ENCODE peak calls at places on chromosomes 1 and 21, in eight cellular contexts. N is RWPE1; W is CD4-positive, CD25-positive, alpha-beta regulatory T cell; P is sigmoid colon; F is breast epithelium; Y is thyroid gland; H is heart left ventricle; V is uterus. S is an unnamed sample.

GRCh38 chr1:181485276-181486097 is 2.2 kb downstream of the CACNA1E start:
- DNase-seq in F (no peak), Y (peak), N (peak), P (no peak), H (no peak), W (peak), V (no peak), S (peak)

GRCh38 chr1:213988639-213989070 is 882 bp downstream of the PROX1 start:
- DNase-seq in N (peak), V (no peak), P (no peak), W (no peak), Y (peak), H (no peak), F (no peak), S (no peak)

GRCh38 chr1:41870076-41870562 is 48.6 kb downstream of the HIVEP3 start:
- DNase-seq in H (no peak), W (no peak), V (no peak), P (no peak), F (no peak), Y (no peak), N (peak), S (no peak)

GRCh38 chr1:9106286-9106685 is 22.6 kb downstream of the GPR157 start:
- DNase-seq in P (peak), N (no peak), W (no peak), Y (no peak), H (no peak), V (no peak), F (no peak), S (no peak)

GRCh38 chr1:67785847-67786753 is 47.2 kb downstream of the GNG12 start:
- DNase-seq in V (no peak), P (no peak), F (no peak), Y (no peak), N (no peak), W (no peak), H (no peak), S (no peak)

GRCh38 chr1:56414728-56415224 is 164.6 kb downstream of the PLPP3 start:
- DNase-seq in F (no peak), N (peak), P (no peak), Y (no peak), H (no peak), W (no peak), V (no peak), S (no peak)

GRCh38 chr1:149849947-149850360 is 49.4 kb upstream of the BOLA1 start:
- DNase-seq in Y (peak), P (no peak), N (no peak), F (no peak), V (no peak), W (peak), H (no peak), S (no peak)

GRCh38 chr1:226542623-226543103 is 5.9 kb upstream of the STUM start:
- DNase-seq in F (no peak), V (peak), P (peak), H (peak), Y (peak), W (no peak), N (no peak), S (no peak)

GRCh38 chr1:58290685-58291372 is 255.7 kb downstream of the OMA1 start:
- DNase-seq in P (no peak), H (no peak), W (peak), N (peak), V (no peak), F (no peak), Y (peak), S (no peak)

GRCh38 chr1:214941061-214941460 is 141.5 kb upstream of the KCNK2 start:
- DNase-seq in Y (no peak), V (no peak), N (no peak), H (no peak), F (no peak), P (no peak), W (no peak), S (no peak)

GRCh38 chr1:33335020-33335419 is 14.1 kb upstream of the A3GALT2 start:
- DNase-seq in W (no peak), F (no peak), H (no peak), N (no peak), Y (no peak), P (no peak), V (no peak), S (no peak)

GRCh38 chr1:53535846-53536245 is 76.6 kb downstream of the DMRTB1 start:
- DNase-seq in H (no peak), P (no peak), V (no peak), N (no peak), W (no peak), Y (no peak), F (no peak), S (no peak)

GRCh38 chr21:38859852-38860251 is 54.1 kb downstream of the ETS2 start:
- DNase-seq in H (no peak), V (no peak), P (no peak), N (peak), W (no peak), Y (no peak), F (no peak), S (no peak)

GRCh38 chr1:235136111-235136510 is 7.5 kb upstream of the TOMM20 start:
- DNase-seq in H (no peak), V (no peak), W (no peak), Y (no peak), P (no peak), N (no peak), F (no peak), S (no peak)

GRCh38 chr1:209062863-209063262 is 520.7 kb upstream of the CAMK1G start:
- DNase-seq in Y (no peak), F (no peak), V (no peak), H (no peak), N (no peak), P (no peak), W (no peak), S (no peak)

GRCh38 chr1:36572142-36572715 is 89.5 kb upstream of the CSF3R start:
- DNase-seq in N (no peak), H (no peak), F (no peak), Y (no peak), V (no peak), W (no peak), P (no peak), S (no peak)

GRCh38 chr1:89739013-89739843 is 81.6 kb upstream of the LRRC8D start:
- DNase-seq in Y (no peak), N (peak), V (no peak), P (no peak), F (no peak), W (peak), H (peak), S (no peak)

GRCh38 chr21:40714516-40714915 is 132.4 kb downstream of the DSCAM start:
- DNase-seq in F (no peak), V (no peak), N (no peak), P (no peak), Y (no peak), W (no peak), H (no peak), S (no peak)

GRCh38 chr1:42820813-42821212 is 3.6 kb upstream of the SVBP start:
- DNase-seq in F (no peak), N (no peak), W (no peak), V (no peak), Y (no peak), P (no peak), H (no peak), S (no peak)

GRCh38 chr1:67646145-67647035 is 38.6 kb upstream of the GADD45A start:
- DNase-seq in Y (peak), N (no peak), V (peak), H (peak), P (no peak), F (no peak), W (no peak), S (no peak)

GRCh38 chr1:177432897-177433296 is 262.1 kb downstream of the BRINP2 start:
- DNase-seq in N (no peak), H (no peak), V (no peak), W (no peak), Y (no peak), F (no peak), P (no peak), S (no peak)

GRCh38 chr1:225923381-225923691 is 714 bp downstream of the PYCR2 start:
- DNase-seq in H (no peak), Y (no peak), P (no peak), V (no peak), W (no peak), N (no peak), F (no peak), S (no peak)

GRCh38 chr21:45228171-45228641 is 59.5 kb downstream of the POFUT2 start:
- DNase-seq in Y (no peak), P (peak), F (no peak), W (peak), N (peak), H (no peak), V (no peak), S (peak)

GRCh38 chr1:207868252-207868768 is 42.6 kb downstream of the CD34 start:
- DNase-seq in Y (peak), N (peak), F (peak), P (peak), W (peak), H (peak), V (peak), S (peak)

GRCh38 chr21:33014331-33014730 is 11.4 kb upstream of the OLIG2 start:
- DNase-seq in F (no peak), P (no peak), Y (no peak), V (no peak), W (no peak), H (no peak), N (no peak), S (no peak)

GRCh38 chr1:110829955-110830553 is 42.9 kb upstream of the CD53 start:
- DNase-seq in N (peak), W (peak), V (no peak), P (no peak), F (no peak), H (no peak), Y (no peak), S (no peak)

GRCh38 chr1:10514490-10515235 is 39.9 kb downstream of the PEX14 start:
- DNase-seq in F (no peak), Y (peak), W (peak), V (no peak), P (no peak), N (peak), H (no peak), S (no peak)

GRCh38 chr1:66506393-66506687 is 27.6 kb upstream of the SGIP1 start:
- DNase-seq in V (no peak), N (no peak), H (no peak), P (no peak), W (no peak), Y (no peak), F (no peak), S (no peak)

GRCh38 chr1:220817907-220818306 is 31.2 kb downstream of the MTARC1 start:
- DNase-seq in F (no peak), H (no peak), W (no peak), Y (no peak), P (peak), N (no peak), V (peak), S (no peak)

GRCh38 chr1:16082283-16083038 is 9.0 kb upstream of the FAM131C start:
- DNase-seq in N (peak), F (no peak), P (no peak), H (peak), V (peak), Y (peak), W (peak), S (no peak)

GRCh38 chr21:28745131-28746055 is 247.3 kb downstream of the LTN1 start:
- DNase-seq in Y (peak), N (peak), F (peak), P (peak), W (peak), H (peak), V (peak), S (peak)

GRCh38 chr1:119686661-119687060 is 25.1 kb upstream of the PHGDH start:
- DNase-seq in F (peak), Y (peak), H (no peak), V (no peak), W (no peak), P (no peak), N (peak), S (no peak)

GRCh38 chr1:84259376-84259775 is 42.1 kb upstream of the SAMD13 start:
- DNase-seq in F (no peak), W (no peak), V (no peak), Y (no peak), P (no peak), N (no peak), H (no peak), S (no peak)

DNA sequence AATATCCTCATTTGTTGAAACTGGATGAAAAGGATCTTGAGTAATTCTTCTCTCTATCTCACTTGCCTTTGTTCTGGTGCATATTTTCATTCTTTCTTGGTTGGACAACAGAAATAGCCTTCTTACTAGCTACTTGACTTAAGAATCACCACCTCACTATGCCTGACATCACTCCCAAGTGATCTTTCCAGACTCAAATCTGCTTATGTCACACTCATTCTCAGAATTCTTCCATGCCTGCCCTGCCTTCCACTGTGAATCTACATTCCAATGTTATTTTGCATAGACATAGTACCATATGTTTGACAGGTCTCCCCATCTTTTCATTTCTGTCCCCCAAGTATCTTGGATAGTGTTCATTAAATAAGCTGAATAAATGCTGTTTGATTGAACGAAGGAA is 78.5 kb upstream of the DPYD start:
- DNase-seq in F (no peak), N (no peak), P (no peak), Y (no peak), W (no peak), V (no peak), H (no peak), S (no peak)
- H3K27ac ChIP-seq in F (no peak), N (no peak), P (no peak), Y (no peak), W (no peak), V (no peak), H (no peak), S (no peak)

DNA sequence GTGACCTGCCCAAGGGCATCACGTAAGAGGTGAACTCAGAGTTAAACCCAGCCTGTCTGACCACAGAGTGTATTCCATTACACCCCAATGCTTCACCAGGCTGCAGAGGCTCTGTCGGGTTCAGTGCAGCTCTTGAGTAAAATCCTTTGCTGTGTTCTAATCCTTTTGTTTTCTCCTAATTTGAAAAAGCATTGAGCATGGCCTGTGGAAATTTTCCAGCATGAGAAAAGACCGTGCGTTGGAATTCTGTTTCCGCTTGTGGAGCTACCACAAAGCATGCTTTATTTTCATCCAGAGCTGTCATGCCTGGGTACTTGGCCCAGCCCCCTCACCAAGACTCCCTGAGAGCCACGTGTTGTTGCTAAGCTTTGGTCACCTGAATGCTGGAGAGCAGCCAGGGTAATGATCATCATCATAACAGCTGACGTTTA is 317.6 kb downstream of the PRDM2 start:
- DNase-seq in Y (peak), F (no peak), W (no peak), N (no peak), H (no peak), P (no peak), V (no peak), S (peak)
- H3K27ac ChIP-seq in Y (no peak), F (peak), W (no peak), N (no peak), H (no peak), P (no peak), V (no peak), S (no peak)

GRCh38 chr1:17363351-17363750 is 8.6 kb upstream of the PADI6 start:
- DNase-seq in W (no peak), V (no peak), H (no peak), N (no peak), F (no peak), Y (no peak), P (no peak), S (no peak)
- H3K27ac ChIP-seq in W (no peak), V (no peak), H (no peak), N (no peak), F (no peak), Y (no peak), P (no peak), S (no peak)

GRCh38 chr1:30284728-30285460 is 438.5 kb downstream of the MATN1 start:
- DNase-seq in N (no peak), W (no peak), Y (no peak), H (no peak), P (no peak), F (no peak), V (no peak), S (no peak)

GRCh38 chr1:30283199-30283962 is 440.0 kb downstream of the MATN1 start:
- DNase-seq in N (no peak), F (no peak), Y (no peak), V (no peak), W (peak), P (no peak), H (no peak), S (no peak)

GRCh38 chr1:30284226-30284625 is 439.2 kb downstream of the MATN1 start:
- DNase-seq in V (no peak), W (no peak), F (no peak), N (no peak), H (no peak), Y (no peak), P (no peak), S (no peak)

GRCh38 chr1:30277415-30277814 is 446.0 kb downstream of the MATN1 start:
- DNase-seq in F (no peak), V (no peak), H (no peak), N (no peak), W (no peak), P (no peak), Y (no peak), S (no peak)

DNA sequence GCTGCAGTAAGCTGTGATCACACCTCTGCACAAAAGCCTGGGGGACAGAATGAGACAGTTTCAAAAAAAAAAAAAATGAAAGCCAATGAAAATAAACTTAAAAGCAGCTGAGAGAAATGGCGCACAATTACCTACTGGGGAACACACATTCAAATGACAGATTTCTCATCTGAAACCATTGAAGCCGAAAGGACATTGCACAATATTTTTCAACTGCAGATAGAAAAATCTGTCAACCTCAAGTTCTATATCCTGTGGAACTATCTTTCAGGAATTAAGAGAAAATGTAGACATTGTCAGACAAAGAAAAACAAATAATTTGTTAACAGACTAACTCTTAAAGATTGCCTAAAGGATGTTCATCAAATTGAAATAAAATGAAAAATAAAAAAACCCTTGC is 442.8 kb downstream of the MATN1 start:
- DNase-seq in N (no peak), W (no peak), H (no peak), P (no peak), V (no peak), Y (no peak), F (no peak), S (no peak)
- H3K27ac ChIP-seq in N (no peak), W (no peak), H (no peak), P (no peak), V (no peak), Y (no peak), F (no peak), S (no peak)

GRCh38 chr1:161274874-161275273 is 16.3 kb downstream of the PCP4L1 start:
- DNase-seq in P (no peak), Y (no peak), W (no peak), F (no peak), H (no peak), N (no peak), V (no peak), S (no peak)
- H3K27ac ChIP-seq in P (no peak), Y (no peak), W (no peak), F (no peak), H (no peak), N (no peak), V (no peak), S (no peak)

DNA sequence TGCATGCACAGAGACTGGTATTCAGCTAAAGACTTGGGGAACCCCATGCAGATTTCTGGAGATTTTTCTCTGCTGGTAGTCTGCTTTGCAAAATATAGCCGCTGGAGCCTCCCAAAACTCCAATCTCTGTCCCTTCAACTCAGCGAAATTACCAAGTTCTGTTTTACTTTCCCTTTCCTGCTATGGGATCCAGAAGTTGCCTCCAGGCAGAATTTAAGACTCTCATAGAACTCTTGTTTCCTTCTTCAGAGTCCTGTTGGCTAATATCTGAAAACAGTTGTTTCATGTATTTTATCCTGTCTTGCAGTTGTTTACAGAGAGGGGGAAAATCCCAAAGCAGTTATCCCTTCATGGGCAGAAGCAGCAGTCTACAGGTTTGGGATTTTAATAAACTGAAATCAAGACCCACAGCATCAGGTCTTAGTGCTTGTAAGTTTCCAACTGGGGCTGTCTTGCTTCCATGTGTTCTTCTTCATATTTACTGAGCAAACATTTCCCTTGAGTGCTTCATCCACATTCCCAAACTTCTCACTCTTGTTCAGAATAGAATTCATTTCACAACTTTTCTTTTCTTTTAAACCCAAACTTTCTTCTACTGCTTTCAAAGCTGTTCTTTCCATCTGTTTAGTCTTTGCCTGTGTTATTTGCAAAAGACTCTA is 221.3 kb upstream of the DMRTA2 start:
- DNase-seq in P (no peak), V (no peak), W (no peak), F (no peak), Y (no peak), H (no peak), N (no peak), S (no peak)
- H3K27ac ChIP-seq in P (no peak), V (no peak), W (no peak), F (no peak), Y (no peak), H (no peak), N (no peak), S (no peak)